ENCODE peak calls at places on chromosomes 3 and 15, in six cellular contexts. One of them, this sample, is unnamed.

GRCh38 chr3:148861277-148861869 is 3.7 kb upstream of the CPA3 start:
- DNase-seq in H54: peak; percentile 19
- DNase-seq in uterus: no peak
- DNase-seq in HCT116: peak; percentile 40
- DNase-seq in testis: no peak
- DNase-seq in esophagus squamous epithelium: no peak
- DNase-seq in this sample: peak; percentile 75

GRCh38 chr3:48919215-48920138 is 835 bp downstream of the ARIH2 start:
- DNase-seq in H54: peak; percentile 50
- DNase-seq in uterus: no peak
- DNase-seq in HCT116: peak; percentile 48
- DNase-seq in testis: peak; percentile 44
- DNase-seq in esophagus squamous epithelium: no peak
- DNase-seq in this sample: peak; percentile 86

GRCh38 chr15:29924750-29925149 is 102.5 kb upstream of the TJP1 start:
- DNase-seq in H54: peak; percentile 49
- DNase-seq in uterus: no peak
- DNase-seq in HCT116: no peak
- DNase-seq in testis: no peak
- DNase-seq in esophagus squamous epithelium: no peak
- DNase-seq in this sample: no peak

GRCh38 chr3:42711491-42712343 is 9.1 kb upstream of the HHATL start:
- DNase-seq in H54: no peak
- DNase-seq in uterus: peak; percentile 9
- DNase-seq in HCT116: no peak
- DNase-seq in testis: no peak
- DNase-seq in esophagus squamous epithelium: no peak
- DNase-seq in this sample: no peak

GRCh38 chr15:73786518-73786917 is 33.4 kb upstream of the INSYN1 start:
- DNase-seq in H54: no peak
- DNase-seq in uterus: no peak
- DNase-seq in HCT116: no peak
- DNase-seq in testis: peak; percentile 30
- DNase-seq in esophagus squamous epithelium: no peak
- DNase-seq in this sample: no peak

GRCh38 chr3:114606336-114606735 is 312.5 kb downstream of the TIGIT start:
- DNase-seq in H54: no peak
- DNase-seq in uterus: no peak
- DNase-seq in HCT116: no peak
- DNase-seq in testis: no peak
- DNase-seq in esophagus squamous epithelium: no peak
- DNase-seq in this sample: no peak

GRCh38 chr3:140927711-140928110 is 13.9 kb upstream of the SLC25A36 start:
- DNase-seq in H54: no peak
- DNase-seq in uterus: no peak
- DNase-seq in HCT116: no peak
- DNase-seq in testis: no peak
- DNase-seq in esophagus squamous epithelium: no peak
- DNase-seq in this sample: no peak

GRCh38 chr15:61049934-61050333 is 179.2 kb downstream of the RORA start:
- DNase-seq in H54: peak; percentile 14
- DNase-seq in uterus: no peak
- DNase-seq in HCT116: no peak
- DNase-seq in testis: no peak
- DNase-seq in esophagus squamous epithelium: no peak
- DNase-seq in this sample: no peak

GRCh38 chr3:142180761-142181362 is 31.5 kb upstream of the TFDP2 start:
- DNase-seq in H54: peak; percentile 5
- DNase-seq in uterus: peak; percentile 35
- DNase-seq in HCT116: peak; percentile 4
- DNase-seq in testis: peak; percentile 35
- DNase-seq in esophagus squamous epithelium: no peak
- DNase-seq in this sample: peak; percentile 68

GRCh38 chr15:51931638-51932037 is 39.9 kb downstream of the LEO1 start:
- DNase-seq in H54: no peak
- DNase-seq in uterus: no peak
- DNase-seq in HCT116: no peak
- DNase-seq in testis: no peak
- DNase-seq in esophagus squamous epithelium: no peak
- DNase-seq in this sample: no peak

GRCh38 chr3:54967586-54968244 is 39.9 kb upstream of the LRTM1 start:
- DNase-seq in H54: no peak
- DNase-seq in uterus: no peak
- DNase-seq in HCT116: no peak
- DNase-seq in testis: no peak
- DNase-seq in esophagus squamous epithelium: no peak
- DNase-seq in this sample: no peak

GRCh38 chr15:79004336-79004735 is 59.5 kb upstream of the CTSH start:
- DNase-seq in H54: peak; percentile 26
- DNase-seq in uterus: no peak
- DNase-seq in HCT116: peak; percentile 48
- DNase-seq in testis: no peak
- DNase-seq in esophagus squamous epithelium: no peak
- DNase-seq in this sample: no peak

GRCh38 chr3:160434071-160434470 is 15.5 kb downstream of the TRIM59 start:
- DNase-seq in H54: no peak
- DNase-seq in uterus: no peak
- DNase-seq in HCT116: no peak
- DNase-seq in testis: no peak
- DNase-seq in esophagus squamous epithelium: no peak
- DNase-seq in this sample: no peak

GRCh38 chr15:68200016-68200861 is 4.9 kb downstream of the CALML4 start:
- DNase-seq in H54: no peak
- DNase-seq in uterus: no peak
- DNase-seq in HCT116: no peak
- DNase-seq in testis: peak; percentile 52
- DNase-seq in esophagus squamous epithelium: no peak
- DNase-seq in this sample: no peak

GRCh38 chr15:42171122-42171521 is 14.7 kb upstream of the PLA2G4F start:
- DNase-seq in H54: no peak
- DNase-seq in uterus: no peak
- DNase-seq in HCT116: no peak
- DNase-seq in testis: no peak
- DNase-seq in esophagus squamous epithelium: no peak
- DNase-seq in this sample: no peak

GRCh38 chr15:94229591-94230365 is 1.6 kb upstream of the MCTP2 start:
- DNase-seq in H54: no peak
- DNase-seq in uterus: no peak
- DNase-seq in HCT116: no peak
- DNase-seq in testis: no peak
- DNase-seq in esophagus squamous epithelium: no peak
- DNase-seq in this sample: peak; percentile 47

GRCh38 chr3:45778761-45779201 is 17.6 kb downstream of the SLC6A20 start:
- DNase-seq in H54: no peak
- DNase-seq in uterus: no peak
- DNase-seq in HCT116: no peak
- DNase-seq in testis: no peak
- DNase-seq in esophagus squamous epithelium: no peak
- DNase-seq in this sample: no peak

GRCh38 chr3:52253314-52254260 is 8.0 kb downstream of the PPM1M start:
- DNase-seq in H54: no peak
- DNase-seq in uterus: no peak
- DNase-seq in HCT116: no peak
- DNase-seq in testis: peak; percentile 43
- DNase-seq in esophagus squamous epithelium: peak; percentile 54
- DNase-seq in this sample: no peak
- TF ChIP-seq POLR2A in H54: no peak
- TF ChIP-seq POLR2A in uterus: no peak
- TF ChIP-seq POLR2A in HCT116: no peak
- TF ChIP-seq POLR2A in testis: no peak
- TF ChIP-seq POLR2A in esophagus squamous epithelium: no peak
- TF ChIP-seq POLR2A in this sample: peak; percentile 21

DNA sequence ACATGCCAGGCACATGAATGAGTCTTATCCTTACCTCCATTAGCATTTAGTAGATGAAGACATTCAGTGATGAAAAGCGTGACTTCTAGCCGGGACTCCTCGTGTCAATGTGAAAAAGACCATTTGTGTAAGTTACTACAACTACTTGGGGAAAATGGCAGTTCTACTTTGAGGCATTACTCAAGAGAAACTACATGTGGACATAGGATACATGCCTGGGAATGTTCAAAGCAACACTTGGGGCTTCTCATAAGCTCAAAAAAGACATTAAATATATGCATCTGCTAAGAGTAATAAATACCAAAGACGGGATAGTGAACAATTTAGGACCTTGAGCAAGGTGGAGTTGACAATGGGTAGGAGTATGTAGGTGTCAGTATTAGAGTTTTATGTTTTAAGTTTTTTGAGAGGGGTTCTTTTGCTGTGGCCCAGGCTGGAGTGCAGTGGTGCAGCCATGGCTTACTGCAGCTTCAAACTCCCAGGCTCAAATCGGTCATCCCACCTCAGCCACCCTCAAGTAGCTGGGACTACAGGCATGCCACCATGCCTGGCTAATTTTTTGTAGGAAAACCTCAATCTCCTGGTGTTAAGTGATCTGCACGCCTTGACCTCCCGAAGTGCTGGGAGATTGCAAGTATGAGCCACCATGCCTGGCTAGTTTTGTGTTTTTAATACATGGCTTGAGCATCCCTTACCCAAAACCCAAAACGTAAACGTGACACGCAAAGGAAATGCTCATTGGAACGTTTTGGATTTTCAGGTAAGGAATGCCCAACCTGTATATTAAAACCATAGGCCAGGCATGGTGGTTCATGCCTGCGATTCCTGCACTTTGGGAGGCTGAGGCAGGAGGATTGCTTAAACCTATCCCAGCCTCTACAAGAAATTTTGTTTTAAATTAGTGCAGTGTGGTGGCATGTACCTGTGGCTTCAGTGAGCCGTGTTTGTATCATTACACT is 3.9 kb downstream of the RPLP1 start:
- DNase-seq in H54: no peak
- DNase-seq in uterus: no peak
- DNase-seq in HCT116: no peak
- DNase-seq in testis: no peak
- DNase-seq in esophagus squamous epithelium: no peak
- DNase-seq in this sample: no peak
- TF ChIP-seq POLR2A in H54: no peak
- TF ChIP-seq POLR2A in uterus: no peak
- TF ChIP-seq POLR2A in HCT116: peak; percentile 37
- TF ChIP-seq POLR2A in testis: no peak
- TF ChIP-seq POLR2A in esophagus squamous epithelium: no peak
- TF ChIP-seq POLR2A in this sample: peak; percentile 25

GRCh38 chr3:105367063-105367405 is 325 bp downstream of the ALCAM start:
- DNase-seq in H54: no peak
- DNase-seq in uterus: no peak
- DNase-seq in HCT116: no peak
- DNase-seq in testis: peak; percentile 21
- DNase-seq in esophagus squamous epithelium: no peak
- DNase-seq in this sample: peak; percentile 3

GRCh38 chr3:105368575-105369500 is 2.1 kb downstream of the ALCAM start:
- DNase-seq in H54: no peak
- DNase-seq in uterus: peak; percentile 23
- DNase-seq in HCT116: peak; percentile 75
- DNase-seq in testis: peak; percentile 34
- DNase-seq in esophagus squamous epithelium: peak; percentile 14
- DNase-seq in this sample: peak; percentile 17

GRCh38 chr3:105365536-105366301 is 990 bp upstream of the ALCAM start:
- DNase-seq in H54: no peak
- DNase-seq in uterus: no peak
- DNase-seq in HCT116: no peak
- DNase-seq in testis: no peak
- DNase-seq in esophagus squamous epithelium: no peak
- DNase-seq in this sample: no peak

GRCh38 chr3:105366302-105367062 is at the start of gene ALCAM:
- DNase-seq in H54: peak; percentile 64
- DNase-seq in uterus: peak; percentile 89
- DNase-seq in HCT116: peak; percentile 97
- DNase-seq in testis: peak; percentile 95
- DNase-seq in esophagus squamous epithelium: peak; percentile 45
- DNase-seq in this sample: peak; percentile 54

DNA sequence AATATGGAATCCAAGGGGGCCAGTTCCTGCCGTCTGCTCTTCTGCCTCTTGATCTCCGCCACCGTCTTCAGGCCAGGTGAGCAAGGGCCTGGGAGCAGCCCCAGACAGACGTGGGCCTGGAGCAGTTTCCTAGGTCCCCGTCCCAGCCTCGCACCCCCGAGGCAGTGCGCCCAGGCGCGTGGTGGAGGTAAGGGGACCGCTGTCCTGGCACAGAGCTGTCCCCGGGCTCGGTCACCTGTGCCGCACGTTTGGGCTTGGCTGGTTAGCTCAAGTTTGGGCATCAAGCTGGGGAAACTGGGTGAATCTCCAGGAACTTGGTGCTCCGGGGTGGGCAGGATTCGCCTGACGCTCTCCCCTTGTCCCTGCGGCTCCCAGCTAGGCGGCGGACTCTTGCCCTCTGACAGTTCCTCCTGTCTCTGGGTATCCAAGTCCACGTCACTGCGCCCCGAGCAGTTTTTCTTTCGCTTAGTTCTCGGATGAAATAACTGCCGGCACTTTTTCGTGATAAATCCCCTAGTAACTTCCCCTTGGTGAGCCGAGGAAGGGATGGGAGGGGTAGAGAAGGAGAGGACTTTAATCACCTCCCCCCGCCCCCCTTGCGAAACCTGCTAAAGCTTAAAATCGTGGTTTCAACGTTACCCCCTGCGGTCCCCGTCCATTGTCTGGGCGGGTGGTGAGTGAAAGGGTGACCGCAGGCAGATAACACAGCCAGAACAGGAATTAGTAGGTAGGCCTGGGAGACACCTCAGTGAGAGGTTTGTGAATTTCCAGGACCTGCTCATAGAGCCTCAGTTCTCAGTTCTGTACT is 901 bp downstream of the ALCAM start:
- DNase-seq in H54: no peak
- DNase-seq in uterus: peak; percentile 32
- DNase-seq in HCT116: no peak
- DNase-seq in testis: peak; percentile 64
- DNase-seq in esophagus squamous epithelium: peak; percentile 16
- DNase-seq in this sample: peak; percentile 2
- TF ChIP-seq POLR2A in H54: no peak
- TF ChIP-seq POLR2A in uterus: no peak
- TF ChIP-seq POLR2A in HCT116: peak; percentile 3
- TF ChIP-seq POLR2A in testis: no peak
- TF ChIP-seq POLR2A in esophagus squamous epithelium: no peak
- TF ChIP-seq POLR2A in this sample: no peak

GRCh38 chr3:167209011-167209410 is 171.1 kb downstream of the ZBBX start:
- DNase-seq in H54: no peak
- DNase-seq in uterus: no peak
- DNase-seq in HCT116: no peak
- DNase-seq in testis: no peak
- DNase-seq in esophagus squamous epithelium: no peak
- DNase-seq in this sample: no peak

GRCh38 chr3:167198949-167199348 is 181.1 kb downstream of the ZBBX start:
- DNase-seq in H54: no peak
- DNase-seq in uterus: no peak
- DNase-seq in HCT116: no peak
- DNase-seq in testis: no peak
- DNase-seq in esophagus squamous epithelium: no peak
- DNase-seq in this sample: no peak

DNA sequence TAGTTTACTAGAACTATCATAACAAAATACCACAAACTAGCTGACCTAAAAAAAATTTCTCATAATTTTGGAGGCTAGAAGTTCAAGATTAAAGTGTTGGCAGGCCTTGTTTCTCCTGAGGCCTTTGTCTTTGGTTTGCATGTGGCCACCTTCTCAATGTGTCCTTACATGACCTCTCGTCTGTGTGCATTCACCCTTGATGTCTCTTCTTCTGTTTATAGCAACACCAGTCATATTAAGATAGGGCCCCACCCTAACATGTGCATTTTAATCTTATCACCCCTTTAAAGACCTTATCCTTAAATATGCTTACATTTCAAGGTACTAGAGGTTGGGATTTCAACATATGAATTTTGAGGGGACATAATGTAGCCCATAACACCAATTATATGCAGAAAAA is 177.0 kb downstream of the ZBBX start:
- DNase-seq in H54: no peak
- DNase-seq in uterus: no peak
- DNase-seq in HCT116: no peak
- DNase-seq in testis: no peak
- DNase-seq in esophagus squamous epithelium: no peak
- DNase-seq in this sample: peak; percentile 1
- TF ChIP-seq POLR2A in H54: no peak
- TF ChIP-seq POLR2A in uterus: no peak
- TF ChIP-seq POLR2A in HCT116: no peak
- TF ChIP-seq POLR2A in testis: no peak
- TF ChIP-seq POLR2A in esophagus squamous epithelium: no peak
- TF ChIP-seq POLR2A in this sample: no peak